ENCODE peak calls at places on chromosomes 11 and 22, in eight cellular contexts. One of them, this sample, is unnamed.

GRCh38 chr11:36147491-36147890 is 141.7 kb downstream of the COMMD9 start:
- DNase-seq in aorta: no peak
- DNase-seq in adrenal gland: no peak
- DNase-seq in T-cell: no peak
- DNase-seq in activated CD4-positive, alpha-beta T cell treated with anti-CD3 and anti-CD28 coated beads for 36 hours: no peak
- DNase-seq in WTC11: no peak
- DNase-seq in kidney epithelial cell: no peak
- DNase-seq in neural crest cell: no peak
- DNase-seq in this sample: no peak

GRCh38 chr22:46371623-46372226 is 36.2 kb downstream of the TRMU start:
- DNase-seq in T-cell: no peak
- DNase-seq in neural crest cell: no peak
- DNase-seq in adrenal gland: no peak
- DNase-seq in aorta: no peak
- DNase-seq in kidney epithelial cell: no peak
- DNase-seq in activated CD4-positive, alpha-beta T cell treated with anti-CD3 and anti-CD28 coated beads for 36 hours: no peak
- DNase-seq in WTC11: no peak
- DNase-seq in this sample: no peak

GRCh38 chr11:134333312-134333711 is 1.5 kb downstream of the GLB1L2 start:
- DNase-seq in neural crest cell: no peak
- DNase-seq in kidney epithelial cell: no peak
- DNase-seq in aorta: no peak
- DNase-seq in WTC11: no peak
- DNase-seq in T-cell: no peak
- DNase-seq in activated CD4-positive, alpha-beta T cell treated with anti-CD3 and anti-CD28 coated beads for 36 hours: no peak
- DNase-seq in adrenal gland: no peak
- DNase-seq in this sample: no peak

GRCh38 chr22:22139364-22139763 is 105.2 kb upstream of the VPREB1 start:
- DNase-seq in kidney epithelial cell: no peak
- DNase-seq in neural crest cell: no peak
- DNase-seq in WTC11: no peak
- DNase-seq in T-cell: no peak
- DNase-seq in activated CD4-positive, alpha-beta T cell treated with anti-CD3 and anti-CD28 coated beads for 36 hours: no peak
- DNase-seq in aorta: no peak
- DNase-seq in adrenal gland: no peak
- DNase-seq in this sample: no peak

GRCh38 chr22:49081926-49082325 is 745.7 kb downstream of the BRD1 start:
- DNase-seq in activated CD4-positive, alpha-beta T cell treated with anti-CD3 and anti-CD28 coated beads for 36 hours: no peak
- DNase-seq in WTC11: no peak
- DNase-seq in aorta: no peak
- DNase-seq in T-cell: no peak
- DNase-seq in kidney epithelial cell: no peak
- DNase-seq in adrenal gland: no peak
- DNase-seq in neural crest cell: no peak
- DNase-seq in this sample: no peak

GRCh38 chr22:38751422-38752346 is 4.1 kb downstream of the SUN2 start:
- DNase-seq in neural crest cell: no peak
- DNase-seq in WTC11: no peak
- DNase-seq in activated CD4-positive, alpha-beta T cell treated with anti-CD3 and anti-CD28 coated beads for 36 hours: peak; percentile 81
- DNase-seq in aorta: no peak
- DNase-seq in adrenal gland: no peak
- DNase-seq in T-cell: peak; percentile 79
- DNase-seq in kidney epithelial cell: no peak
- DNase-seq in this sample: no peak

GRCh38 chr11:48006301-48006992 is 26.1 kb downstream of the PTPRJ start:
- DNase-seq in neural crest cell: no peak
- DNase-seq in aorta: peak; percentile 69
- DNase-seq in T-cell: no peak
- DNase-seq in WTC11: no peak
- DNase-seq in kidney epithelial cell: no peak
- DNase-seq in activated CD4-positive, alpha-beta T cell treated with anti-CD3 and anti-CD28 coated beads for 36 hours: peak; percentile 74
- DNase-seq in adrenal gland: no peak
- DNase-seq in this sample: no peak

GRCh38 chr22:23010430-23010829 is 59.9 kb upstream of the GNAZ start:
- DNase-seq in activated CD4-positive, alpha-beta T cell treated with anti-CD3 and anti-CD28 coated beads for 36 hours: no peak
- DNase-seq in neural crest cell: no peak
- DNase-seq in WTC11: no peak
- DNase-seq in aorta: no peak
- DNase-seq in adrenal gland: no peak
- DNase-seq in kidney epithelial cell: no peak
- DNase-seq in T-cell: no peak
- DNase-seq in this sample: no peak

GRCh38 chr11:2300290-2300935 is 1.3 kb downstream of the C11orf21 start:
- DNase-seq in activated CD4-positive, alpha-beta T cell treated with anti-CD3 and anti-CD28 coated beads for 36 hours: no peak
- DNase-seq in neural crest cell: no peak
- DNase-seq in adrenal gland: peak; percentile 10
- DNase-seq in T-cell: no peak
- DNase-seq in kidney epithelial cell: no peak
- DNase-seq in aorta: peak; percentile 78
- DNase-seq in WTC11: no peak
- DNase-seq in this sample: no peak

GRCh38 chr11:115576606-115577005 is 72.4 kb upstream of the CADM1 start:
- DNase-seq in aorta: no peak
- DNase-seq in T-cell: no peak
- DNase-seq in activated CD4-positive, alpha-beta T cell treated with anti-CD3 and anti-CD28 coated beads for 36 hours: no peak
- DNase-seq in neural crest cell: no peak
- DNase-seq in WTC11: no peak
- DNase-seq in adrenal gland: no peak
- DNase-seq in kidney epithelial cell: no peak
- DNase-seq in this sample: no peak

GRCh38 chr11:45930031-45930794 is 7.8 kb downstream of the LARGE2 start:
- DNase-seq in neural crest cell: no peak
- DNase-seq in T-cell: peak; percentile 27
- DNase-seq in activated CD4-positive, alpha-beta T cell treated with anti-CD3 and anti-CD28 coated beads for 36 hours: peak; percentile 50
- DNase-seq in kidney epithelial cell: no peak
- DNase-seq in WTC11: no peak
- DNase-seq in aorta: peak; percentile 72
- DNase-seq in adrenal gland: peak; percentile 20
- DNase-seq in this sample: no peak

GRCh38 chr11:117217685-117218084 is 14.2 kb downstream of the PCSK7 start:
- DNase-seq in adrenal gland: no peak
- DNase-seq in T-cell: no peak
- DNase-seq in neural crest cell: no peak
- DNase-seq in WTC11: no peak
- DNase-seq in activated CD4-positive, alpha-beta T cell treated with anti-CD3 and anti-CD28 coated beads for 36 hours: no peak
- DNase-seq in aorta: peak; percentile 38
- DNase-seq in kidney epithelial cell: no peak
- DNase-seq in this sample: no peak

GRCh38 chr11:83643115-83643514 is 356.9 kb upstream of the CCDC90B start:
- DNase-seq in WTC11: no peak
- DNase-seq in aorta: no peak
- DNase-seq in adrenal gland: no peak
- DNase-seq in T-cell: no peak
- DNase-seq in activated CD4-positive, alpha-beta T cell treated with anti-CD3 and anti-CD28 coated beads for 36 hours: no peak
- DNase-seq in kidney epithelial cell: no peak
- DNase-seq in neural crest cell: no peak
- DNase-seq in this sample: no peak

GRCh38 chr22:44261861-44262595 is 50.7 kb downstream of the SHISAL1 start:
- DNase-seq in WTC11: peak; percentile 7
- DNase-seq in activated CD4-positive, alpha-beta T cell treated with anti-CD3 and anti-CD28 coated beads for 36 hours: no peak
- DNase-seq in aorta: peak; percentile 49
- DNase-seq in adrenal gland: peak; percentile 23
- DNase-seq in neural crest cell: no peak
- DNase-seq in kidney epithelial cell: no peak
- DNase-seq in T-cell: no peak
- DNase-seq in this sample: no peak

GRCh38 chr11:132655187-132655855 is 877.0 kb downstream of the OPCML start:
- DNase-seq in adrenal gland: no peak
- DNase-seq in neural crest cell: no peak
- DNase-seq in T-cell: no peak
- DNase-seq in aorta: no peak
- DNase-seq in WTC11: no peak
- DNase-seq in activated CD4-positive, alpha-beta T cell treated with anti-CD3 and anti-CD28 coated beads for 36 hours: no peak
- DNase-seq in kidney epithelial cell: no peak
- DNase-seq in this sample: no peak

GRCh38 chr22:33735978-33736377 is 184.3 kb downstream of the LARGE1 start:
- DNase-seq in T-cell: no peak
- DNase-seq in activated CD4-positive, alpha-beta T cell treated with anti-CD3 and anti-CD28 coated beads for 36 hours: no peak
- DNase-seq in adrenal gland: no peak
- DNase-seq in neural crest cell: no peak
- DNase-seq in aorta: no peak
- DNase-seq in WTC11: no peak
- DNase-seq in kidney epithelial cell: no peak
- DNase-seq in this sample: no peak

GRCh38 chr22:43148581-43148980 is 2.8 kb upstream of the TSPO start:
- DNase-seq in WTC11: no peak
- DNase-seq in neural crest cell: no peak
- DNase-seq in T-cell: no peak
- DNase-seq in kidney epithelial cell: no peak
- DNase-seq in activated CD4-positive, alpha-beta T cell treated with anti-CD3 and anti-CD28 coated beads for 36 hours: peak; percentile 44
- DNase-seq in adrenal gland: no peak
- DNase-seq in aorta: no peak
- DNase-seq in this sample: no peak

GRCh38 chr11:97617031-97617430 is 1227.2 kb downstream of the JRKL start:
- DNase-seq in WTC11: no peak
- DNase-seq in neural crest cell: no peak
- DNase-seq in adrenal gland: no peak
- DNase-seq in kidney epithelial cell: no peak
- DNase-seq in T-cell: no peak
- DNase-seq in aorta: no peak
- DNase-seq in activated CD4-positive, alpha-beta T cell treated with anti-CD3 and anti-CD28 coated beads for 36 hours: no peak
- DNase-seq in this sample: no peak

GRCh38 chr22:18997925-18998315 is 61.8 kb upstream of the PRODH start:
- DNase-seq in neural crest cell: no peak
- DNase-seq in aorta: peak; percentile 57
- DNase-seq in adrenal gland: no peak
- DNase-seq in kidney epithelial cell: no peak
- DNase-seq in WTC11: no peak
- DNase-seq in activated CD4-positive, alpha-beta T cell treated with anti-CD3 and anti-CD28 coated beads for 36 hours: no peak
- DNase-seq in T-cell: no peak
- DNase-seq in this sample: no peak

GRCh38 chr11:114280696-114281095 is 15.5 kb upstream of the NNMT start:
- DNase-seq in T-cell: no peak
- DNase-seq in aorta: peak; percentile 84
- DNase-seq in activated CD4-positive, alpha-beta T cell treated with anti-CD3 and anti-CD28 coated beads for 36 hours: peak; percentile 41
- DNase-seq in neural crest cell: peak; percentile 66
- DNase-seq in kidney epithelial cell: peak; percentile 57
- DNase-seq in adrenal gland: no peak
- DNase-seq in WTC11: peak; percentile 77
- DNase-seq in this sample: peak; percentile 46

GRCh38 chr11:11577246-11577855 is 44.5 kb downstream of the GALNT18 start:
- DNase-seq in adrenal gland: no peak
- DNase-seq in aorta: no peak
- DNase-seq in WTC11: no peak
- DNase-seq in neural crest cell: no peak
- DNase-seq in activated CD4-positive, alpha-beta T cell treated with anti-CD3 and anti-CD28 coated beads for 36 hours: no peak
- DNase-seq in T-cell: no peak
- DNase-seq in kidney epithelial cell: no peak
- DNase-seq in this sample: no peak

GRCh38 chr11:37511425-37511933 is 913.4 kb upstream of the RAG2 start:
- DNase-seq in aorta: no peak
- DNase-seq in WTC11: no peak
- DNase-seq in T-cell: no peak
- DNase-seq in kidney epithelial cell: no peak
- DNase-seq in neural crest cell: no peak
- DNase-seq in adrenal gland: no peak
- DNase-seq in activated CD4-positive, alpha-beta T cell treated with anti-CD3 and anti-CD28 coated beads for 36 hours: no peak
- DNase-seq in this sample: no peak

GRCh38 chr11:78168539-78169477 is 19.6 kb downstream of the KCTD21 start:
- DNase-seq in kidney epithelial cell: no peak
- DNase-seq in WTC11: no peak
- DNase-seq in aorta: peak; percentile 96
- DNase-seq in adrenal gland: peak; percentile 89
- DNase-seq in neural crest cell: no peak
- DNase-seq in T-cell: no peak
- DNase-seq in activated CD4-positive, alpha-beta T cell treated with anti-CD3 and anti-CD28 coated beads for 36 hours: no peak
- DNase-seq in this sample: peak; percentile 64

GRCh38 chr11:120547871-120548681 is 36.5 kb downstream of the GRIK4 start:
- DNase-seq in WTC11: no peak
- DNase-seq in aorta: peak; percentile 94
- DNase-seq in T-cell: no peak
- DNase-seq in kidney epithelial cell: peak; percentile 93
- DNase-seq in activated CD4-positive, alpha-beta T cell treated with anti-CD3 and anti-CD28 coated beads for 36 hours: no peak
- DNase-seq in neural crest cell: no peak
- DNase-seq in adrenal gland: peak; percentile 98
- DNase-seq in this sample: peak; percentile 91

GRCh38 chr22:47558828-47559700 is 796.6 kb downstream of the TBC1D22A start:
- DNase-seq in aorta: no peak
- DNase-seq in activated CD4-positive, alpha-beta T cell treated with anti-CD3 and anti-CD28 coated beads for 36 hours: no peak
- DNase-seq in WTC11: no peak
- DNase-seq in neural crest cell: no peak
- DNase-seq in T-cell: no peak
- DNase-seq in kidney epithelial cell: no peak
- DNase-seq in adrenal gland: no peak
- DNase-seq in this sample: no peak

GRCh38 chr11:3723014-3723708 is 52.0 kb upstream of the CHRNA10 start:
- DNase-seq in kidney epithelial cell: no peak
- DNase-seq in activated CD4-positive, alpha-beta T cell treated with anti-CD3 and anti-CD28 coated beads for 36 hours: no peak
- DNase-seq in neural crest cell: no peak
- DNase-seq in WTC11: no peak
- DNase-seq in adrenal gland: no peak
- DNase-seq in aorta: no peak
- DNase-seq in T-cell: no peak
- DNase-seq in this sample: no peak

GRCh38 chr22:36015155-36015805 is 13.3 kb downstream of the RBFOX2 start:
- DNase-seq in aorta: no peak
- DNase-seq in kidney epithelial cell: no peak
- DNase-seq in WTC11: no peak
- DNase-seq in activated CD4-positive, alpha-beta T cell treated with anti-CD3 and anti-CD28 coated beads for 36 hours: no peak
- DNase-seq in T-cell: no peak
- DNase-seq in adrenal gland: no peak
- DNase-seq in neural crest cell: no peak
- DNase-seq in this sample: no peak

GRCh38 chr22:39220897-39221850 is 23.6 kb downstream of the PDGFB start:
- DNase-seq in kidney epithelial cell: no peak
- DNase-seq in adrenal gland: peak; percentile 28
- DNase-seq in T-cell: no peak
- DNase-seq in neural crest cell: no peak
- DNase-seq in activated CD4-positive, alpha-beta T cell treated with anti-CD3 and anti-CD28 coated beads for 36 hours: peak; percentile 13
- DNase-seq in WTC11: no peak
- DNase-seq in aorta: no peak
- DNase-seq in this sample: no peak

GRCh38 chr11:86041975-86042378 is 26.9 kb downstream of the PICALM start:
- DNase-seq in activated CD4-positive, alpha-beta T cell treated with anti-CD3 and anti-CD28 coated beads for 36 hours: peak; percentile 63
- DNase-seq in adrenal gland: peak; percentile 62
- DNase-seq in aorta: no peak
- DNase-seq in T-cell: peak; percentile 35
- DNase-seq in neural crest cell: peak; percentile 66
- DNase-seq in WTC11: peak; percentile 63
- DNase-seq in kidney epithelial cell: peak; percentile 73
- DNase-seq in this sample: peak; percentile 77

GRCh38 chr11:20351151-20351550 is 12.4 kb upstream of the HTATIP2 start:
- DNase-seq in activated CD4-positive, alpha-beta T cell treated with anti-CD3 and anti-CD28 coated beads for 36 hours: no peak
- DNase-seq in T-cell: no peak
- DNase-seq in neural crest cell: no peak
- DNase-seq in adrenal gland: no peak
- DNase-seq in aorta: no peak
- DNase-seq in WTC11: no peak
- DNase-seq in kidney epithelial cell: no peak
- DNase-seq in this sample: no peak